ENCODE peak calls at places on chromosome 1, in five cellular contexts. C is stimulated activated CD8-positive, alpha-beta memory T cell treated with anti-CD3 and anti-CD28 coated beads, Interleukin-7, amount 100 ng/mL, for 48 hours; R is stimulated activated naive CD8-positive, alpha-beta T cell treated with anti-CD3 and anti-CD28 coated beads, Interleukin-15, Interleukin-2, amounts not matched to agents 100 U/mL and 50 U/mL, for 24 hours; D is immature natural killer cell; X is activated CD4-positive, alpha-beta T cell treated with anti-CD3 and anti-CD28 coated beads for 4 hours. W is an unnamed sample.

GRCh38 chr1:202638019-202638887 is 72.0 kb downstream of the SYT2 start:
- DNase-seq in C (no peak), D (no peak), R (no peak), X (no peak), W (peak; percentile 55)

GRCh38 chr1:179810367-179810715 is 67.2 kb downstream of the FAM163A start:
- DNase-seq in D (no peak), R (no peak), C (no peak), X (no peak), W (no peak)

GRCh38 chr1:171142451-171143121 is 42.5 kb upstream of the FMO2 start:
- DNase-seq in C (no peak), R (no peak), D (no peak), X (no peak), W (peak; percentile 76)

GRCh38 chr1:2448098-2448445 is 28.0 kb upstream of the PLCH2 start:
- DNase-seq in X (no peak), D (no peak), R (no peak), C (no peak), W (peak; percentile 97)

GRCh38 chr1:29706936-29707335 is 470.6 kb downstream of the PTPRU start:
- DNase-seq in C (peak; percentile 44), D (no peak), X (no peak), R (peak; percentile 48), W (peak; percentile 96)

GRCh38 chr1:17009706-17010105 is 2.0 kb downstream of the ATP13A2 start:
- DNase-seq in C (no peak), R (no peak), X (no peak), D (no peak), W (peak; percentile 84)

GRCh38 chr1:222928212-222928611 is 113.4 kb downstream of the DISP1 start:
- DNase-seq in D (no peak), C (no peak), R (no peak), X (no peak), W (no peak)

GRCh38 chr1:37020653-37021277 is 13.6 kb downstream of the GRIK3 start:
- DNase-seq in X (no peak), R (no peak), D (no peak), C (no peak), W (no peak)

GRCh38 chr1:55868026-55868425 is 652.9 kb upstream of the USP24 start:
- DNase-seq in R (no peak), X (no peak), D (no peak), C (no peak), W (no peak)

GRCh38 chr1:186806477-186806876 is 22.3 kb upstream of the PLA2G4A start:
- DNase-seq in C (no peak), R (no peak), X (no peak), D (no peak), W (no peak)

GRCh38 chr1:19750882-19751276 is 48.8 kb downstream of the TMCO4 start:
- DNase-seq in C (no peak), D (no peak), R (no peak), X (no peak), W (no peak)

GRCh38 chr1:38009088-38009840 is 3.3 kb upstream of the UTP11 start:
- DNase-seq in X (peak; percentile 40), R (peak; percentile 65), D (peak; percentile 82), C (peak; percentile 71), W (peak; percentile 93)

GRCh38 chr1:46289976-46290375 is 13.4 kb downstream of the LRRC41 start:
- DNase-seq in X (no peak), D (no peak), C (no peak), R (no peak), W (no peak)

GRCh38 chr1:46809071-46809470 is 10.2 kb downstream of the CYP4B1 start:
- DNase-seq in D (no peak), R (no peak), C (no peak), X (no peak), W (no peak)

GRCh38 chr1:70441392-70442035 is 30.4 kb downstream of the CTH start:
- DNase-seq in R (no peak), X (no peak), C (no peak), D (no peak), W (no peak)

GRCh38 chr1:201346987-201347386 is 30.5 kb downstream of the TNNT2 start:
- DNase-seq in D (no peak), X (no peak), R (no peak), C (no peak), W (no peak)

GRCh38 chr1:41633764-41634163 is 149.3 kb upstream of the EDN2 start:
- DNase-seq in R (no peak), X (no peak), D (no peak), C (no peak), W (peak; percentile 92)

GRCh38 chr1:39250460-39251240 is 46.2 kb downstream of the MACF1 start:
- DNase-seq in D (no peak), R (no peak), C (no peak), X (no peak), W (no peak)

GRCh38 chr1:183877321-183877720 is 72.4 kb downstream of the RGL1 start:
- DNase-seq in C (no peak), D (no peak), R (no peak), X (no peak), W (peak; percentile 68)

GRCh38 chr1:111789666-111790316 is 34.1 kb downstream of the DDX20 start:
- DNase-seq in X (no peak), C (no peak), D (no peak), R (no peak), W (no peak)

GRCh38 chr1:44405804-44406743 is 1.0 kb downstream of the RNF220 start:
- DNase-seq in C (no peak), X (no peak), R (peak; percentile 46), D (peak; percentile 29), W (peak; percentile 87)

GRCh38 chr1:15962671-15963362 is 13.1 kb downstream of the ZBTB17 start:
- DNase-seq in X (no peak), C (no peak), R (no peak), D (no peak), W (no peak)

W was measured in osteoblast.